ENCODE peak calls at places on chromosomes 5 and 9, in nine cellular contexts. E is C1 segment of cervical spinal cord; B is fibroblast of gingiva; V is GM04504; Q is CD8-positive, alpha-beta T cell; M is omental fat pad; I is central memory CD4-positive, alpha-beta T cell; F is T-helper 1 cell; N is naive thymus-derived CD8-positive, alpha-beta T cell. R is an unnamed sample.
A peak's percentile ranks its signal among the peaks of the same experiment; 100 is the strongest.

GRCh38 chr9:107387401-107387800 is 102.2 kb downstream of the KLF4 start:
- DNase-seq in E (no peak), B (no peak), V (no peak), Q (no peak), M (no peak), I (no peak), F (no peak), N (no peak), R (no peak)

GRCh38 chr5:93078082-93079038 is 502.7 kb downstream of the NR2F1-AS1 start:
- DNase-seq in E (peak; percentile 27), B (peak; percentile 85), V (peak; percentile 95), Q (no peak), M (no peak), I (no peak), F (no peak), N (no peak), R (no peak)

GRCh38 chr5:36177715-36178556 is 26.0 kb downstream of the SKP2 start:
- DNase-seq in E (no peak), B (peak; percentile 53), V (no peak), Q (no peak), M (no peak), I (no peak), F (no peak), N (no peak), R (no peak)

GRCh38 chr9:83538172-83538889 is at the start of gene FRMD3:
- DNase-seq in E (peak; percentile 38), B (peak; percentile 88), V (peak; percentile 56), Q (no peak), M (no peak), I (no peak), F (no peak), N (no peak), R (no peak)

GRCh38 chr9:134355561-134356278 is 29.5 kb downstream of the RXRA start:
- DNase-seq in E (no peak), B (no peak), V (no peak), Q (no peak), M (no peak), I (no peak), F (no peak), N (no peak), R (no peak)

GRCh38 chr5:61431923-61432620 is 100.0 kb downstream of the ZSWIM6 start:
- DNase-seq in E (no peak), B (no peak), V (no peak), Q (no peak), M (no peak), I (no peak), F (no peak), N (no peak), R (no peak)

GRCh38 chr9:129270903-129271431 is 92.9 kb upstream of the IER5L start:
- DNase-seq in E (no peak), B (peak; percentile 37), V (peak; percentile 89), Q (no peak), M (no peak), I (no peak), F (no peak), N (peak; percentile 38), R (peak; percentile 34)

GRCh38 chr5:142012186-142012785 is 541 bp downstream of the GNPDA1 start:
- DNase-seq in E (peak; percentile 59), B (no peak), V (no peak), Q (peak; percentile 52), M (no peak), I (peak; percentile 21), F (no peak), N (peak; percentile 39), R (no peak)

GRCh38 chr9:75200892-75201470 is 112.7 kb downstream of the OSTF1 start:
- DNase-seq in E (no peak), B (peak; percentile 21), V (no peak), Q (no peak), M (no peak), I (peak; percentile 27), F (no peak), N (peak; percentile 53), R (peak; percentile 25)

GRCh38 chr5:153619706-153620105 is 129.2 kb downstream of the GRIA1 start:
- DNase-seq in E (no peak), B (peak; percentile 7), V (no peak), Q (no peak), M (no peak), I (no peak), F (no peak), N (no peak), R (no peak)

GRCh38 chr9:126874546-126875314 is 14.3 kb downstream of the ZBTB34 start:
- DNase-seq in E (no peak), B (peak; percentile 62), V (no peak), Q (no peak), M (no peak), I (no peak), F (no peak), N (no peak), R (no peak)

GRCh38 chr5:172113036-172113435 is 75.0 kb downstream of the STK10 start:
- DNase-seq in E (no peak), B (no peak), V (no peak), Q (peak; percentile 89), M (no peak), I (peak; percentile 87), F (no peak), N (peak; percentile 93), R (peak; percentile 91)

GRCh38 chr9:74498616-74499095 is 1.5 kb downstream of the RORB start:
- DNase-seq in E (no peak), B (no peak), V (no peak), Q (no peak), M (no peak), I (no peak), F (no peak), N (peak; percentile 9), R (no peak)

GRCh38 chr9:101027733-101028345 is 688 bp upstream of the PLPPR1 start:
- DNase-seq in E (no peak), B (no peak), V (no peak), Q (no peak), M (no peak), I (no peak), F (no peak), N (no peak), R (no peak)

GRCh38 chr5:159440948-159441347 is 110.7 kb upstream of the IL12B start:
- DNase-seq in E (no peak), B (no peak), V (no peak), Q (no peak), M (no peak), I (no peak), F (no peak), N (no peak), R (no peak)

GRCh38 chr9:87479801-87480201 is 17.9 kb upstream of the DAPK1 start:
- DNase-seq in E (peak; percentile 13), B (no peak), V (no peak), Q (no peak), M (no peak), I (no peak), F (no peak), N (no peak), R (no peak)

GRCh38 chr5:15021286-15022046 is 149.9 kb upstream of the ANKH start:
- DNase-seq in E (no peak), B (peak; percentile 14), V (no peak), Q (no peak), M (no peak), I (no peak), F (no peak), N (no peak), R (no peak)

GRCh38 chr5:71816307-71816706 is 97.2 kb downstream of the CARTPT start:
- DNase-seq in E (no peak), B (no peak), V (no peak), Q (no peak), M (no peak), I (no peak), F (no peak), N (no peak), R (no peak)

GRCh38 chr9:108270041-108270440 is 585.7 kb downstream of the ACTL7B start:
- DNase-seq in E (no peak), B (no peak), V (no peak), Q (no peak), M (no peak), I (no peak), F (no peak), N (no peak), R (no peak)

GRCh38 chr5:112528928-112529327 is 109.9 kb upstream of the EPB41L4A start:
- DNase-seq in E (no peak), B (no peak), V (no peak), Q (no peak), M (no peak), I (no peak), F (no peak), N (no peak), R (no peak)

GRCh38 chr9:9790216-9790872 is 822.5 kb downstream of the PTPRD start:
- DNase-seq in E (no peak), B (peak; percentile 1), V (no peak), Q (no peak), M (no peak), I (no peak), F (no peak), N (no peak), R (no peak)

GRCh38 chr9:130053504-130054427 is at the start of gene GPR107:
- DNase-seq in E (peak; percentile 84), B (peak; percentile 56), V (peak; percentile 46), Q (peak; percentile 73), M (peak; percentile 43), I (peak; percentile 76), F (peak; percentile 55), N (peak; percentile 78), R (peak; percentile 72)

GRCh38 chr9:105296889-105297288 is 52.4 kb downstream of the SLC44A1 start:
- DNase-seq in E (no peak), B (peak; percentile 97), V (peak; percentile 86), Q (no peak), M (no peak), I (no peak), F (no peak), N (no peak), R (no peak)

GRCh38 chr9:136624184-136624951 is 38.3 kb upstream of the EGFL7 start:
- DNase-seq in E (no peak), B (no peak), V (no peak), Q (no peak), M (no peak), I (no peak), F (no peak), N (no peak), R (no peak)

GRCh38 chr9:133569109-133569785 is 34.7 kb downstream of the ADAMTSL2 start:
- DNase-seq in E (no peak), B (no peak), V (no peak), Q (no peak), M (no peak), I (no peak), F (no peak), N (no peak), R (no peak)

GRCh38 chr5:33299621-33300208 is 141.1 kb upstream of the TARS1 start:
- DNase-seq in E (no peak), B (peak; percentile 93), V (peak; percentile 47), Q (no peak), M (no peak), I (no peak), F (no peak), N (no peak), R (no peak)

GRCh38 chr9:71079451-71079850 is 42.0 kb downstream of the TRPM3 start:
- DNase-seq in E (no peak), B (peak; percentile 67), V (peak; percentile 10), Q (no peak), M (no peak), I (no peak), F (no peak), N (no peak), R (no peak)

GRCh38 chr9:37977851-37978250 is 73.9 kb upstream of the SLC25A51 start:
- DNase-seq in E (no peak), B (no peak), V (no peak), Q (no peak), M (no peak), I (no peak), F (no peak), N (no peak), R (no peak)

GRCh38 chr9:75892168-75892901 is 1.9 kb downstream of the PCSK5 start:
- DNase-seq in E (peak; percentile 58), B (no peak), V (no peak), Q (no peak), M (no peak), I (no peak), F (no peak), N (peak; percentile 10), R (no peak)

GRCh38 chr5:116084231-116084630 is 594 bp upstream of the COMMD10 start:
- DNase-seq in E (no peak), B (peak; percentile 29), V (no peak), Q (peak; percentile 47), M (no peak), I (peak; percentile 22), F (no peak), N (peak; percentile 49), R (peak; percentile 20)

GRCh38 chr5:38809388-38810359 is 36.1 kb upstream of the OSMR start:
- DNase-seq in E (peak; percentile 65), B (peak; percentile 83), V (peak; percentile 62), Q (no peak), M (peak; percentile 69), I (peak; percentile 18), F (no peak), N (peak; percentile 30), R (peak; percentile 4)